ENCODE peak calls at places on chromosomes 11 and 22, in seven cellular contexts. S is activated CD4-positive, alpha-beta T cell treated with anti-CD3 and anti-CD28 coated beads for 48 hours; U is lower lobe of right lung; P is COR-L47; G is AG10803; F is RCC 7860; H is mammary epithelial cell. X is an unnamed sample.

GRCh38 chr11:120835601-120836228 is 188.2 kb upstream of the TBCEL start:
- DNase-seq in U (no peak), H (no peak), S (peak; percentile 72), G (no peak), P (no peak), F (no peak), X (no peak)

GRCh38 chr22:43853328-43853931 is 8.9 kb downstream of the SULT4A1 start:
- DNase-seq in S (no peak), H (no peak), P (no peak), G (no peak), F (no peak), U (no peak), X (no peak)

GRCh38 chr22:27495325-27495724 is 306.2 kb downstream of the MN1 start:
- DNase-seq in F (no peak), P (no peak), S (no peak), H (no peak), U (no peak), G (no peak), X (no peak)

GRCh38 chr11:73152861-73153483 is 10.9 kb upstream of the FCHSD2 start:
- DNase-seq in H (no peak), P (no peak), U (no peak), F (no peak), S (peak; percentile 55), G (no peak), X (no peak)

GRCh38 chr11:85889676-85890579 is 34.7 kb downstream of the CCDC83 start:
- DNase-seq in U (no peak), F (peak; percentile 79), H (peak; percentile 77), S (no peak), G (peak; percentile 83), P (no peak), X (peak; percentile 93)

GRCh38 chr11:96188625-96189006 is 154.4 kb downstream of the MAML2 start:
- DNase-seq in P (no peak), H (peak; percentile 51), U (no peak), F (no peak), G (peak; percentile 66), S (peak; percentile 49), X (peak; percentile 42)

GRCh38 chr22:30212363-30212995 is 34.1 kb downstream of the LIF start:
- DNase-seq in G (peak; percentile 92), U (peak; percentile 92), H (peak; percentile 99), F (peak; percentile 97), P (no peak), S (peak; percentile 47), X (peak; percentile 100)

GRCh38 chr11:118623291-118623655 is 15.9 kb downstream of the PHLDB1 start:
- DNase-seq in S (no peak), F (peak; percentile 75), U (peak; percentile 45), G (peak; percentile 48), P (peak; percentile 88), H (peak; percentile 95), X (peak; percentile 59)

GRCh38 chr11:61481806-61482205 is 26.7 kb upstream of the LRRC10B start:
- DNase-seq in F (no peak), S (no peak), G (no peak), P (no peak), H (no peak), U (no peak), X (no peak)

GRCh38 chr11:42462558-42463310 is 849.1 kb upstream of the API5 start:
- DNase-seq in P (no peak), G (peak; percentile 14), U (no peak), H (peak; percentile 70), S (no peak), F (no peak), X (no peak)

GRCh38 chr22:38429460-38430128 is 25.4 kb downstream of the KCNJ4 start:
- DNase-seq in U (no peak), G (peak; percentile 21), P (peak; percentile 46), H (no peak), S (no peak), F (no peak), X (peak; percentile 18)

GRCh38 chr11:112564228-112564955 is 303.7 kb upstream of the PLET1 start:
- DNase-seq in P (peak; percentile 42), G (peak; percentile 30), S (no peak), F (no peak), U (no peak), H (peak; percentile 19), X (no peak)

GRCh38 chr11:29306527-29306926 is 710.3 kb downstream of the KCNA4 start:
- DNase-seq in P (no peak), U (no peak), H (peak; percentile 60), S (no peak), F (peak; percentile 62), G (peak; percentile 96), X (peak; percentile 80)

GRCh38 chr22:50701076-50701419 is 28.4 kb downstream of the SHANK3 start:
- DNase-seq in G (no peak), S (no peak), F (no peak), U (no peak), H (no peak), P (no peak), X (no peak)

GRCh38 chr22:30078320-30079311 is 1.6 kb upstream of the HORMAD2 start:
- DNase-seq in U (peak; percentile 64), P (no peak), S (peak; percentile 32), G (no peak), H (peak; percentile 38), F (no peak), X (peak; percentile 11)

GRCh38 chr11:116948375-116948774 is 111.0 kb upstream of the APOA1 start:
- DNase-seq in F (peak; percentile 21), P (no peak), U (no peak), S (peak; percentile 60), G (no peak), H (peak; percentile 65), X (no peak)

GRCh38 chr11:47186937-47187681 is 875 bp upstream of the PACSIN3 start:
- DNase-seq in G (peak; percentile 23), P (no peak), S (peak; percentile 74), F (no peak), U (peak; percentile 67), H (peak; percentile 29), X (no peak)

GRCh38 chr11:78957481-78958245 is 383.0 kb upstream of the NARS2 start:
- DNase-seq in P (no peak), G (no peak), F (no peak), H (peak; percentile 57), S (no peak), U (no peak), X (peak; percentile 69)

GRCh38 chr11:108788565-108789199 is 123.8 kb downstream of the DDX10 start:
- DNase-seq in H (peak; percentile 12), U (no peak), G (peak; percentile 53), S (no peak), F (no peak), P (no peak), X (peak; percentile 54)

GRCh38 chr11:656426-656825 is 19.4 kb downstream of the DRD4 start:
- DNase-seq in P (no peak), F (no peak), U (no peak), G (no peak), S (no peak), H (no peak), X (no peak)

GRCh38 chr22:37303821-37304274 is 21.5 kb downstream of the CYTH4 start:
- DNase-seq in F (peak; percentile 93), U (peak; percentile 66), G (peak; percentile 83), H (peak; percentile 90), S (peak; percentile 85), P (no peak), X (peak; percentile 86)

X was measured in renal cortical epithelial cell.